ENCODE peak calls at places on chromosome 10, in four cellular contexts. E, S, U and I are unnamed samples.

GRCh38 chr10:96176985-96177384 is 46.9 kb downstream of the ZNF518A start:
- DNase-seq in E (no peak), S (no peak), U (no peak), I (no peak)

GRCh38 chr10:97882142-97883091 is 32.8 kb downstream of the GOLGA7B start:
- DNase-seq in E (no peak), S (no peak), U (no peak), I (no peak)

GRCh38 chr10:88582806-88583583 is at the start of gene RNLS:
- DNase-seq in U (peak; percentile 17), E (peak; percentile 37), S (no peak), I (peak; percentile 74)

GRCh38 chr10:119786117-119786769 is 60.4 kb downstream of the INPP5F start:
- DNase-seq in U (no peak), E (no peak), S (peak; percentile 87), I (peak; percentile 54)

GRCh38 chr10:122962405-122962804 is 8.4 kb upstream of the C10orf88 start:
- DNase-seq in U (no peak), E (no peak), S (no peak), I (no peak)

GRCh38 chr10:102834143-102834542 is 3.1 kb downstream of the CYP17A1 start:
- DNase-seq in E (no peak), S (no peak), U (peak; percentile 53), I (no peak)

GRCh38 chr10:88851706-88852105 is at the start of gene ANKRD22:
- DNase-seq in E (no peak), S (no peak), U (no peak), I (no peak)

GRCh38 chr10:61164458-61165160 is 220.6 kb upstream of the RHOBTB1 start:
- DNase-seq in U (no peak), E (no peak), S (peak; percentile 12), I (no peak)

GRCh38 chr10:3126741-3127342 is 45.7 kb downstream of the PITRM1 start:
- DNase-seq in U (no peak), E (no peak), S (no peak), I (no peak)

GRCh38 chr10:132130286-132131265 is 56.2 kb upstream of the DPYSL4 start:
- DNase-seq in U (no peak), E (no peak), S (no peak), I (no peak)

DNA sequence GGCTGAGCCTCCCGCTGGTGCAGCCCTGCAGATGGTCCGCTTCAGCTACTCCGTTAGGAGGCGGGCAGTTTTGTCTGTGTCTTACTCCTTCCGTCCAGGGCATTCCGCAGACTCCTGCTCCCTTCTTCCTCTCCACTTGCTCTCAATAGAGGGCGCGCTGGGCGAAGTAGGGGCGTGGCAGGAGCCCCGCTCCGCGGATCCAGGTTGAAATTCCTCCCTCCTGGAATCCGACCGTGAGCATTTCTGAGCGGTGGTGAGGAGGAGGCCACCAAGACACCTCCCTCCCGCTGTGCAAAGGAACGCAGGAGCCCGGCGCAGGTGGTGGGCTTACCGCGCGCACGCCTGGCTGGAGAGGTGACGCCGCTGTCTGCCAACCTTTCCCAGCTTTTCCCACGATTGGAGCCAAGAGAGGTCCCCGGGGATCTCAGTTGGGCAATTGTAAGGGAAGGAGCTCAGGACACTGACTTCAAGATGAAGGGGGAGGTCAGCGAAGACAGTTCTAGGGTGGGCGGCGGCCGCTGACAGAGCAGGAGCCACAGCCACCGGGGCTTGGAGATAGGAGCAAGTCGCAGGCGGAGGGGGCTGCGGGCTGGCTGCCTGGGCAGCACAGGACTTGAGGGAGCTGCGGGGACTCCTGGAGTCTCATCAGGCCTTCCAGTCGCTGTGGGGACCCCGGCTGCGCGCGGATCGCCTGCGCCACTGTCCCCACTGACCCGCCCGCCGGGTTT is 1011.3 kb downstream of the XPNPEP1 start:
- DNase-seq in E (no peak), S (peak; percentile 3), U (no peak), I (peak; percentile 95)
- TF ChIP-seq MAX in E (no peak), S (no peak), U (no peak), I (peak; percentile 49)

GRCh38 chr10:6920072-6921019 is 340.3 kb upstream of the PRKCQ start:
- DNase-seq in E (no peak), U (peak; percentile 89), S (peak; percentile 33), I (peak; percentile 83)
- TF ChIP-seq ETV6 in E (no peak), U (no peak), S (no peak), I (no peak)

DNA sequence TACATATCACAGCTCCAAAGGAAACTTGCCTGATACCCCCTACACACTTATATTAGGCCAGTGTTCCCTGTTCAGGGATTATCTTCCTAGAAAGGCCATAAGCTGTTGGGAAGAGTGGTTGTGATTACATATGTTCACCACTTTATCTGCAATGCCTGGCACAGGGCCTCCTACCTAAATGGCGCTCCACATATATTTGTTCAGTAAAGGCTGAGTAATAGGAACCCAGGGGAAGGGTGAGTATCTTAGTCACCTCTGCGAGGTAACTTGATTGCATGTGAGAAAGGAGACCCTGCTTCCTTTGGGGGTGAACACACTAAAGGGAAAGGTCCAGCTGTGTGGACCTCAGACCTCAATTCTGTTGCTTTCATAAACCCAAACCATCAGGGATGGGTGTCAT is 896.0 kb downstream of the LRMDA start:
- DNase-seq in E (no peak), U (no peak), S (no peak), I (no peak)
- TF ChIP-seq MAX in E (no peak), U (no peak), S (no peak), I (no peak)

DNA sequence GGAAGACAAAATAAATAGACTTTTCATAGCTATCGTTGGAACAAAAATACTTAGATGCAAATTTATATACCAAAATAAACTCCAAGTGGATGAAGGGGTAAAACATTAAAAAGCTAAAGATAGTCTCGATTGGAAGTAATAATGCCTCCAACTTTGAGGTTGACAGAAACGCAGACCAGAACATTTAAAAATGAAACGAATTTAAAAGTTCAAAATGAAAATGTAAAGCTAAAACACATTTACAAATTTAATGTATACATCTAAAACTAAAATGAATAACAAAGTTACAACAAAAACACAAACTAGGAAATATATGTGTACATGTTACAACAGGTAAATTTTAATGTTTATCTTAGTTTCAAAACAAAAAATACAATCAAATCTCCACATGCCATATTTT is 107.5 kb upstream of the AKR1E2 start:
- DNase-seq in U (no peak), S (no peak), E (no peak), I (no peak)
- TF ChIP-seq ETV6 in U (no peak), S (no peak), E (no peak), I (no peak)

DNA sequence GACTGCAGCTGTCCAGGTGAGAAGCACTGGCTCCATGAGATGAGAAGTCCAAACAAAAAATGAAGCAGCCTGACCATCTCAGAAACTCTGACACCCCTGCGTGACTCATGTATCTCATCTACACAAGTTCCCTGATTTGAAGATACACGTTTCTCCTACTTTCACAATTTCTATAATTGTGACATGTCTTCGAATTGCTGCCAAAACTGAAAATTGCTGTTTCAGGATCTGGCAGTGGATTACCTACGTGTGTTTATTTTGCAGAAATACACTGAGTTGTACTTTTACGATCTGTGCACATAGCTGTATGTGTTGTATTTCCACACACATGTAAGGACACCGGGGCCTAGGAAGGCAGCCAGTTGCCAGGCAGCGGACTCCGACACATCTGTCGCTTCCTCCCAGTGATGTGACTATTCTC is 53.2 kb downstream of the LARP4B start:
- DNase-seq in E (no peak), U (no peak), S (no peak), I (no peak)
- TF ChIP-seq MAX in E (no peak), U (no peak), S (no peak), I (no peak)

GRCh38 chr10:12577610-12578009 is 228.3 kb downstream of the CAMK1D start:
- DNase-seq in S (no peak), E (no peak), U (no peak), I (no peak)

GRCh38 chr10:12583891-12584595 is 234.7 kb downstream of the CAMK1D start:
- DNase-seq in S (no peak), E (no peak), U (no peak), I (no peak)

DNA sequence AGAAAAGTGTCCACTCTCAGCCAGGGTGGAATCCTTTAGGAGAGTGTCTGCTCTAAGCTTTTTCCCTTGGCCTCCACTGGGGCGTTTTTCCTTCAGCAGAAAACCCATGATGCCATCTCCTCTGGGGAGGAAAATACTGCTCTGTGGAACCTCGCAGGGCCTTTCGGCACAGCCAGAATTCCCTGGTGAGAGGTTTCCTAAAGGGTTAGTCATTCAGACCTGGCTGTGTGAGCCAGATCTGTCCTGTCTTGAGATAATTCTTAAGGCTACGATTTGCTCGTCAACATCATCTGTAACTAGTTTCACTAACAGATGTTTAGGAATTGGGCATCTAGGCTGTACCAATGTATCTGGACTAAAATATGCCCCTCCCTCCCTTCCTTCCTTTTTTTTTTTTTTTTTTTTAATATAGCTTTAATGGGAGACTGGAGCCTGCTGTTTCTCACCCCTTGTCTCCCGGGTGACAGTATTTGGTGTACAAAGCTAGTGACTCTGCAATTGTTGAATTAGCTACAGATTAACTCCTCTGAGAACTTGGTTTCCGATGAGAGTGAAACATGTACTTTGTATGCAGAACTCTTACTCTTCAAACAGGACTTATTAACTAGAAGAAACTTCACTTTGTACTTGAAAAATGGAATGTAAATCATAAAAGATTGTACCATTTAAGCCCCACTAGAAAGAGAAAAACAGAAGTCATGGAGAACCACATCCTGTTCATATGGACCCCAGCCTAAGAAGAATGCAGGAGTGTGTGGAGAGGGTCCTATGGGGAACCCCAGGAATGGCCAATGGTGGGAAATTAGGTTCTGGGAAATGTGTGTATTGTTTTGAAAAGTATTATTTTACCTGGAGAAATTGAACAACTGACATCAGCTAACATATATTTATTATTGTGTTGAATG is 230.9 kb downstream of the CAMK1D start:
- DNase-seq in E (no peak), U (no peak), S (no peak), I (no peak)
- TF ChIP-seq ETV6 in E (no peak), U (no peak), S (no peak), I (no peak)